ENCODE peak calls at places on chromosomes 12 and 14, in five cellular contexts. V is GM04503, R is naive B cell, C is MM.1S, Y is LoVo. B is an unnamed sample.

GRCh38 chr12:32091696-32092095 is 15.0 kb upstream of the BICD1 start:
- DNase-seq in V (no peak), R (no peak), C (no peak), Y (no peak), B (no peak)

GRCh38 chr12:12791756-12792346 is 6.4 kb downstream of the APOLD1 start:
- DNase-seq in V (no peak), R (no peak), C (no peak), Y (no peak), B (no peak)

GRCh38 chr14:67653651-67654280 is 20.7 kb downstream of the VTI1B start:
- DNase-seq in V (no peak), R (no peak), C (no peak), Y (no peak), B (no peak)

GRCh38 chr14:94769413-94770250 is at the start of gene GSC:
- DNase-seq in V (no peak), R (no peak), C (peak), Y (no peak), B (peak)

GRCh38 chr12:4432878-4433820 is 12.5 kb downstream of the FGF6 start:
- DNase-seq in V (no peak), R (no peak), C (no peak), Y (no peak), B (no peak)

GRCh38 chr14:77844802-77845201 is 44.9 kb downstream of the ADCK1 start:
- DNase-seq in V (no peak), R (no peak), C (no peak), Y (no peak), B (no peak)

GRCh38 chr14:22977684-22978486 is 4.5 kb downstream of the AJUBA start:
- DNase-seq in V (peak), R (no peak), C (no peak), Y (peak), B (peak)

GRCh38 chr12:57086951-57087688 is 1.8 kb upstream of the NAB2 start:
- DNase-seq in V (no peak), R (peak), C (peak), Y (peak), B (peak)

GRCh38 chr12:56880416-56881035 is 53.7 kb downstream of the SDR9C7 start:
- DNase-seq in V (peak), R (no peak), C (no peak), Y (no peak), B (no peak)

GRCh38 chr14:32559048-32559447 is 229.9 kb downstream of the AKAP6 start:
- DNase-seq in V (peak), R (no peak), C (no peak), Y (no peak), B (no peak)

GRCh38 chr12:9221476-9221875 is 13.3 kb upstream of the PZP start:
- DNase-seq in V (no peak), R (no peak), C (no peak), Y (no peak), B (no peak)

GRCh38 chr12:43238281-43238680 is 313.7 kb downstream of the ADAMTS20 start:
- DNase-seq in V (no peak), R (no peak), C (no peak), Y (no peak), B (no peak)

GRCh38 chr12:92696240-92696639 is 6.5 kb upstream of the PLEKHG7 start:
- DNase-seq in V (no peak), R (no peak), C (no peak), Y (no peak), B (no peak)

GRCh38 chr14:61620130-61620946 is 75.0 kb upstream of the HIF1A start:
- DNase-seq in V (peak), R (no peak), C (no peak), Y (no peak), B (no peak)

GRCh38 chr12:26736563-26737486 is 96.2 kb downstream of the ITPR2 start:
- DNase-seq in V (no peak), R (no peak), C (no peak), Y (no peak), B (no peak)

GRCh38 chr12:24534632-24535031 is 414.3 kb downstream of the BCAT1 start:
- DNase-seq in V (no peak), R (no peak), C (no peak), Y (no peak), B (peak)

GRCh38 chr12:82931349-82932116 is 244.8 kb downstream of the TMTC2 start:
- DNase-seq in V (no peak), R (no peak), C (no peak), Y (no peak), B (no peak)

GRCh38 chr12:98736352-98737326 is 91.5 kb downstream of the APAF1 start:
- DNase-seq in V (no peak), R (no peak), C (no peak), Y (no peak), B (no peak)

GRCh38 chr14:68786491-68787234 is 6.2 kb downstream of the ZFP36L1 start:
- DNase-seq in V (no peak), R (no peak), C (no peak), Y (no peak), B (no peak)

GRCh38 chr14:53004976-53005375 is 54.1 kb upstream of the FERMT2 start:
- DNase-seq in V (no peak), R (no peak), C (no peak), Y (no peak), B (no peak)

GRCh38 chr12:56387152-56387551 is 24.5 kb upstream of the APOF start:
- DNase-seq in V (peak), R (no peak), C (no peak), Y (no peak), B (no peak)

GRCh38 chr12:105100207-105100985 is 7.1 kb upstream of the WASHC4 start:
- DNase-seq in V (no peak), R (no peak), C (no peak), Y (peak), B (no peak)

B was measured in kidney.